ENCODE peak calls at places on chromosomes 3 and 15, in six cellular contexts. A is RPMI8226; D is activated T-cell treated with anti-CD3 and anti-CD28 coated beads, Interleukin-2, amount 50 U/mL, for 1 hour; Y is astrocyte of the spinal cord; T is kidney glomerular epithelial cell; C is upper lobe of right lung. N is an unnamed sample.

GRCh38 chr3:195460355-195460754 is 17.5 kb upstream of the ACAP2 start:
- DNase-seq in A (no peak), D (no peak), Y (no peak), T (no peak), C (no peak), N (no peak)

GRCh38 chr3:133211449-133211848 is 173.3 kb downstream of the TMEM108 start:
- DNase-seq in A (peak; percentile 7), D (no peak), Y (peak; percentile 31), T (no peak), C (no peak), N (no peak)

GRCh38 chr3:132211896-132212295 is 105.3 kb upstream of the ACP3 start:
- DNase-seq in A (no peak), D (no peak), Y (no peak), T (no peak), C (no peak), N (no peak)

GRCh38 chr15:78922527-78922926 is 22.3 kb downstream of the CTSH start:
- DNase-seq in A (no peak), D (no peak), Y (no peak), T (no peak), C (no peak), N (no peak)

GRCh38 chr3:179750720-179751328 is 98.0 kb downstream of the USP13 start:
- DNase-seq in A (peak; percentile 48), D (no peak), Y (peak; percentile 45), T (peak; percentile 28), C (no peak), N (no peak)

GRCh38 chr3:120350431-120350941 is 1.3 kb upstream of the LRRC58 start:
- DNase-seq in A (peak; percentile 8), D (no peak), Y (peak; percentile 77), T (peak; percentile 9), C (no peak), N (peak; percentile 19)

GRCh38 chr3:148601766-148602685 is 95.7 kb upstream of the AGTR1 start:
- DNase-seq in A (no peak), D (no peak), Y (peak; percentile 9), T (peak; percentile 90), C (no peak), N (no peak)

GRCh38 chr3:47617061-47618010 is 38.7 kb upstream of the CSPG5 start:
- DNase-seq in A (no peak), D (no peak), Y (peak; percentile 70), T (peak; percentile 18), C (no peak), N (no peak)

GRCh38 chr3:12405432-12406272 is 78.6 kb upstream of the TSEN2 start:
- DNase-seq in A (no peak), D (no peak), Y (peak; percentile 95), T (peak; percentile 75), C (peak; percentile 87), N (no peak)

GRCh38 chr3:66396161-66396760 is 104.6 kb downstream of the LRIG1 start:
- DNase-seq in A (no peak), D (no peak), Y (no peak), T (no peak), C (no peak), N (no peak)

GRCh38 chr15:42832577-42832976 is 88.0 kb downstream of the TTBK2 start:
- DNase-seq in A (no peak), D (no peak), Y (peak; percentile 64), T (peak; percentile 65), C (no peak), N (peak; percentile 46)

GRCh38 chr3:157127831-157128767 is 31.8 kb downstream of the CCNL1 start:
- DNase-seq in A (no peak), D (peak; percentile 68), Y (peak; percentile 83), T (peak; percentile 83), C (peak; percentile 77), N (no peak)

GRCh38 chr15:50145451-50145872 is 26.4 kb upstream of the ATP8B4 start:
- DNase-seq in A (peak; percentile 54), D (no peak), Y (peak; percentile 86), T (peak; percentile 75), C (no peak), N (peak; percentile 24)

GRCh38 chr3:45545476-45545875 is 49.1 kb upstream of the LIMD1 start:
- DNase-seq in A (no peak), D (no peak), Y (no peak), T (no peak), C (no peak), N (no peak)

GRCh38 chr3:190008432-190008831 is 112.3 kb downstream of the P3H2 start:
- DNase-seq in A (no peak), D (no peak), Y (no peak), T (no peak), C (no peak), N (no peak)

GRCh38 chr3:126399348-126399730 is 4.6 kb downstream of the CFAP100 start:
- DNase-seq in A (peak; percentile 79), D (no peak), Y (no peak), T (no peak), C (no peak), N (no peak)

GRCh38 chr3:56940989-56941388 is 119.5 kb upstream of the SPATA12 start:
- DNase-seq in A (no peak), D (no peak), Y (no peak), T (no peak), C (no peak), N (no peak)

GRCh38 chr15:90347666-90348065 is 4.4 kb upstream of the ZNF774 start:
- DNase-seq in A (no peak), D (no peak), Y (no peak), T (no peak), C (no peak), N (no peak)

GRCh38 chr3:31687020-31687802 is 154.5 kb downstream of the STT3B start:
- DNase-seq in A (no peak), D (no peak), Y (no peak), T (no peak), C (no peak), N (no peak)

GRCh38 chr3:148815736-148816135 is 11.9 kb upstream of the CPB1 start:
- DNase-seq in A (no peak), D (no peak), Y (no peak), T (no peak), C (no peak), N (no peak)

GRCh38 chr3:153456831-153457545 is 295.0 kb downstream of the RAP2B start:
- DNase-seq in A (no peak), D (no peak), Y (no peak), T (no peak), C (no peak), N (no peak)

GRCh38 chr3:50196253-50196801 is 4.9 kb downstream of the GNAT1 start:
- DNase-seq in A (no peak), D (no peak), Y (no peak), T (no peak), C (no peak), N (no peak)

N was measured in AG04449.